ENCODE peak calls at places on chromosomes 7 and 10, in seven cellular contexts. S is glomerular endothelial cell; U is effector CD4-positive, alpha-beta T cell; R is stimulated activated CD8-positive, alpha-beta memory T cell treated with anti-CD3 and anti-CD28 coated beads, Interleukin-15, amount 100 ng/mL, for 24 hours; N is small intestine; E is GM12865; W is nucleus accumbens. H is an unnamed sample.
A peak's percentile ranks its signal among the peaks of the same experiment; 100 is the strongest.

GRCh38 chr10:62560207-62560819 is 186.1 kb downstream of the ZNF365 start:
- DNase-seq in S (no peak), U (no peak), R (no peak), N (no peak), E (no peak), W (no peak), H (no peak)

GRCh38 chr10:33193867-33194521 is 140.5 kb downstream of the NRP1 start:
- DNase-seq in S (no peak), U (no peak), R (no peak), N (peak; percentile 52), E (no peak), W (no peak), H (no peak)

GRCh38 chr7:144546795-144547194 is 143.3 kb upstream of the NOBOX start:
- DNase-seq in S (no peak), U (no peak), R (no peak), N (peak; percentile 76), E (no peak), W (no peak), H (no peak)

GRCh38 chr7:28984631-28985030 is 26.5 kb upstream of the TRIL start:
- DNase-seq in S (no peak), U (no peak), R (no peak), N (no peak), E (no peak), W (no peak), H (peak; percentile 25)

GRCh38 chr7:108497082-108497725 is 28.7 kb downstream of the PNPLA8 start:
- DNase-seq in S (no peak), U (peak; percentile 30), R (no peak), N (peak; percentile 45), E (peak; percentile 61), W (no peak), H (peak; percentile 15)

GRCh38 chr7:74449809-74450397 is 3.8 kb upstream of the GTF2IRD1 start:
- DNase-seq in S (peak; percentile 16), U (peak; percentile 62), R (peak; percentile 26), N (peak; percentile 58), E (peak; percentile 72), W (no peak), H (peak; percentile 80)

GRCh38 chr10:84230359-84230758 is 5.0 kb upstream of the LRIT2 start:
- DNase-seq in S (no peak), U (no peak), R (no peak), N (no peak), E (no peak), W (no peak), H (no peak)

GRCh38 chr7:79176859-79177477 is 276.5 kb downstream of the MAGI2 start:
- DNase-seq in S (peak; percentile 33), U (no peak), R (no peak), N (peak; percentile 31), E (peak; percentile 23), W (no peak), H (peak; percentile 7)

GRCh38 chr10:127919418-127920191 is 12.7 kb downstream of the PTPRE start:
- DNase-seq in S (no peak), U (no peak), R (no peak), N (no peak), E (no peak), W (peak; percentile 22), H (no peak)

GRCh38 chr7:40282858-40283257 is 148.1 kb downstream of the SUGCT start:
- DNase-seq in S (no peak), U (no peak), R (no peak), N (no peak), E (no peak), W (no peak), H (no peak)

GRCh38 chr7:140360697-140361229 is 37.6 kb downstream of the SLC37A3 start:
- DNase-seq in S (no peak), U (no peak), R (no peak), N (no peak), E (no peak), W (no peak), H (no peak)

GRCh38 chr7:111137296-111138195 is 46.6 kb downstream of the LRRN3 start:
- DNase-seq in S (no peak), U (peak; percentile 2), R (no peak), N (no peak), E (peak; percentile 48), W (no peak), H (no peak)

GRCh38 chr10:104488046-104488832 is 134.6 kb downstream of the CFAP58 start:
- DNase-seq in S (no peak), U (no peak), R (no peak), N (no peak), E (no peak), W (peak; percentile 6), H (no peak)

GRCh38 chr7:73811760-73812168 is 19.0 kb upstream of the CLDN4 start:
- DNase-seq in S (no peak), U (peak; percentile 26), R (peak; percentile 33), N (peak; percentile 86), E (peak; percentile 57), W (peak; percentile 6), H (no peak)

GRCh38 chr7:106022193-106022821 is 59.2 kb downstream of the CDHR3 start:
- DNase-seq in S (no peak), U (peak; percentile 73), R (no peak), N (peak; percentile 29), E (peak; percentile 81), W (no peak), H (no peak)

GRCh38 chr7:79317728-79318127 is 135.7 kb downstream of the MAGI2 start:
- DNase-seq in S (peak; percentile 54), U (no peak), R (no peak), N (no peak), E (no peak), W (no peak), H (peak; percentile 59)

H was measured in iPS DF 19.7.